ENCODE peak calls at places on chromosomes 1 and 21, in eight cellular contexts. B, H, I, W, N, E, R and Y are unnamed samples.

GRCh38 chr1:53899708-53900107 is 5.7 kb downstream of the DIO1 start:
- DNase-seq in B (no peak), H (no peak), I (no peak), W (no peak), N (no peak), E (no peak), R (no peak), Y (no peak)

GRCh38 chr1:203986887-203987461 is 85.9 kb upstream of the SOX13 start:
- DNase-seq in B (no peak), H (no peak), I (no peak), W (no peak), N (no peak), E (no peak), R (no peak), Y (no peak)

GRCh38 chr1:99469641-99470040 is 176.3 kb upstream of the PALMD start:
- DNase-seq in B (no peak), H (no peak), I (no peak), W (no peak), N (no peak), E (no peak), R (no peak), Y (no peak)

GRCh38 chr1:160171352-160171751 is 19.0 kb upstream of the CASQ1 start:
- DNase-seq in B (no peak), H (no peak), I (no peak), W (no peak), N (no peak), E (no peak), R (no peak), Y (no peak)

GRCh38 chr21:45316871-45317400 is 29.2 kb upstream of the POFUT2 start:
- DNase-seq in B (no peak), H (no peak), I (peak), W (no peak), N (no peak), E (no peak), R (no peak), Y (no peak)

GRCh38 chr1:23865543-23865930 is 2.6 kb downstream of the FUCA1 start:
- DNase-seq in B (no peak), H (no peak), I (no peak), W (peak), N (no peak), E (no peak), R (no peak), Y (no peak)

GRCh38 chr1:119737040-119737682 is 25.4 kb downstream of the PHGDH start:
- DNase-seq in B (no peak), H (no peak), I (peak), W (peak), N (no peak), E (no peak), R (no peak), Y (no peak)

GRCh38 chr1:101291562-101292035 is 54.8 kb downstream of the S1PR1 start:
- DNase-seq in B (no peak), H (no peak), I (no peak), W (peak), N (no peak), E (no peak), R (peak), Y (no peak)

GRCh38 chr1:9591669-9592509 is 3.2 kb downstream of the TMEM201 start:
- DNase-seq in B (no peak), H (no peak), I (no peak), W (no peak), N (no peak), E (no peak), R (no peak), Y (no peak)

GRCh38 chr1:204283711-204284651 is 70.2 kb upstream of the GOLT1A start:
- DNase-seq in B (no peak), H (no peak), I (no peak), W (no peak), N (no peak), E (no peak), R (no peak), Y (no peak)

GRCh38 chr1:10415211-10415930 is 14.9 kb upstream of the CENPS start:
- DNase-seq in B (no peak), H (no peak), I (no peak), W (peak), N (no peak), E (peak), R (no peak), Y (no peak)

GRCh38 chr1:201361652-201362504 is 15.6 kb downstream of the TNNT2 start:
- DNase-seq in B (no peak), H (no peak), I (peak), W (peak), N (peak), E (peak), R (no peak), Y (no peak)

GRCh38 chr1:234730542-234731370 is 120.8 kb upstream of the IRF2BP2 start:
- DNase-seq in B (peak), H (peak), I (no peak), W (no peak), N (no peak), E (no peak), R (peak), Y (no peak)

GRCh38 chr1:30058966-30059365 is 664.4 kb downstream of the MATN1 start:
- DNase-seq in B (no peak), H (no peak), I (no peak), W (peak), N (no peak), E (no peak), R (no peak), Y (no peak)

GRCh38 chr1:239386453-239387303 is at the start of gene CHRM3:
- DNase-seq in B (no peak), H (no peak), I (peak), W (peak), N (no peak), E (peak), R (no peak), Y (peak)

GRCh38 chr1:113191579-113192076 is 118.6 kb downstream of the LRIG2 start:
- DNase-seq in B (no peak), H (no peak), I (no peak), W (peak), N (no peak), E (no peak), R (no peak), Y (no peak)

GRCh38 chr1:175222296-175222938 is 29.8 kb upstream of the KIAA0040 start:
- DNase-seq in B (no peak), H (no peak), I (no peak), W (no peak), N (no peak), E (no peak), R (no peak), Y (no peak)

GRCh38 chr1:183570451-183570850 is 19.8 kb downstream of the NCF2 start:
- DNase-seq in B (no peak), H (no peak), I (no peak), W (no peak), N (no peak), E (no peak), R (no peak), Y (no peak)

GRCh38 chr21:45110873-45111624 is 36.7 kb downstream of the ADARB1 start:
- DNase-seq in B (no peak), H (no peak), I (no peak), W (no peak), N (no peak), E (no peak), R (no peak), Y (peak)

GRCh38 chr1:85264150-85264549 is 4.7 kb upstream of the C1orf52 start:
- DNase-seq in B (no peak), H (no peak), I (no peak), W (no peak), N (no peak), E (no peak), R (no peak), Y (no peak)

GRCh38 chr1:107550358-107550757 is 409.5 kb downstream of the NTNG1 start:
- DNase-seq in B (no peak), H (no peak), I (no peak), W (no peak), N (no peak), E (no peak), R (no peak), Y (no peak)

GRCh38 chr1:184222561-184223157 is 164.2 kb upstream of the C1orf21 start:
- DNase-seq in B (peak), H (peak), I (peak), W (peak), N (peak), E (no peak), R (peak), Y (no peak)

GRCh38 chr1:56409112-56409691 is 170.2 kb downstream of the PLPP3 start:
- DNase-seq in B (no peak), H (no peak), I (peak), W (peak), N (peak), E (no peak), R (no peak), Y (no peak)

GRCh38 chr1:38138498-38139233 is 92.1 kb upstream of the POU3F1 start:
- DNase-seq in B (no peak), H (no peak), I (peak), W (no peak), N (no peak), E (no peak), R (no peak), Y (peak)

GRCh38 chr21:31282095-31282709 is 61.9 kb downstream of the TIAM1 start:
- DNase-seq in B (no peak), H (no peak), I (no peak), W (no peak), N (no peak), E (no peak), R (no peak), Y (no peak)

GRCh38 chr1:156241311-156241811 is 623 bp upstream of the BGLAP start:
- DNase-seq in B (no peak), H (no peak), I (no peak), W (no peak), N (no peak), E (no peak), R (no peak), Y (no peak)

GRCh38 chr1:61337037-61337436 is 254.7 kb downstream of the NFIA start:
- DNase-seq in B (no peak), H (no peak), I (no peak), W (no peak), N (no peak), E (peak), R (no peak), Y (no peak)

GRCh38 chr1:232239557-232240468 is 390.1 kb downstream of the SIPA1L2 start:
- DNase-seq in B (no peak), H (no peak), I (no peak), W (no peak), N (no peak), E (peak), R (no peak), Y (no peak)

GRCh38 chr1:98322966-98323365 is 338.6 kb upstream of the SNX7 start:
- DNase-seq in B (no peak), H (no peak), I (no peak), W (no peak), N (no peak), E (no peak), R (no peak), Y (no peak)

GRCh38 chr1:109162626-109163025 is 48.7 kb downstream of the ELAPOR1 start:
- DNase-seq in B (no peak), H (no peak), I (no peak), W (no peak), N (no peak), E (no peak), R (no peak), Y (no peak)

GRCh38 chr1:219476116-219476515 is 136.8 kb downstream of the ZC3H11B start:
- DNase-seq in B (no peak), H (no peak), I (no peak), W (no peak), N (no peak), E (no peak), R (no peak), Y (no peak)

GRCh38 chr1:184629261-184629660 is 125.4 kb downstream of the EDEM3 start:
- DNase-seq in B (no peak), H (no peak), I (no peak), W (no peak), N (no peak), E (no peak), R (no peak), Y (no peak)

GRCh38 chr1:109478806-109479205 is 4.9 kb upstream of the ATXN7L2 start:
- DNase-seq in B (no peak), H (peak), I (no peak), W (peak), N (no peak), E (no peak), R (peak), Y (peak)

GRCh38 chr1:203153051-203153988 is 22.3 kb downstream of the MYBPH start:
- DNase-seq in B (no peak), H (no peak), I (no peak), W (no peak), N (no peak), E (no peak), R (no peak), Y (no peak)

GRCh38 chr1:241838831-241839365 is 9.1 kb upstream of the EXO1 start:
- DNase-seq in B (no peak), H (no peak), I (no peak), W (no peak), N (no peak), E (no peak), R (no peak), Y (no peak)

GRCh38 chr21:36185498-36185897 is 28.9 kb downstream of the DOP1B start:
- DNase-seq in B (no peak), H (no peak), I (no peak), W (no peak), N (no peak), E (no peak), R (no peak), Y (no peak)